ENCODE peak calls at places on chromosomes 16 and 17, in five cellular contexts. P is lung microvascular endothelial cell; S is HT1080; B is central memory CD4-positive, alpha-beta T cell; N is astrocyte. C is an unnamed sample.

GRCh38 chr17:40560592-40561293 is 4.5 kb downstream of the CCR7 start:
- DNase-seq in N (peak), P (no peak), B (peak), S (peak), C (no peak)

GRCh38 chr17:81064746-81065475 is 30.0 kb downstream of the BAIAP2 start:
- DNase-seq in B (no peak), N (peak), S (no peak), P (peak), C (no peak)

GRCh38 chr17:45020354-45021138 is 30.9 kb downstream of the DCAKD start:
- DNase-seq in P (peak), N (no peak), B (no peak), S (no peak), C (no peak)

GRCh38 chr17:19744492-19744891 is 3.6 kb downstream of the ALDH3A1 start:
- DNase-seq in B (no peak), N (no peak), S (no peak), P (no peak), C (no peak)

GRCh38 chr16:28063047-28063521 is 430 bp downstream of the GSG1L start:
- DNase-seq in P (peak), S (no peak), N (peak), B (no peak), C (no peak)

GRCh38 chr16:7303014-7303676 is 29.5 kb upstream of the RBFOX1 start:
- DNase-seq in P (no peak), S (no peak), B (no peak), N (no peak), C (no peak)

GRCh38 chr16:85309656-85310587 is 197.7 kb upstream of the CIBAR2 start:
- DNase-seq in S (no peak), P (no peak), N (no peak), B (no peak), C (no peak)

GRCh38 chr16:65195998-65196397 is 74.1 kb upstream of the CDH11 start:
- DNase-seq in N (no peak), P (no peak), S (no peak), B (no peak), C (no peak)

GRCh38 chr16:11105038-11105903 is 150.7 kb downstream of the SOCS1 start:
- DNase-seq in B (peak), S (peak), N (peak), P (peak), C (no peak)

GRCh38 chr16:83806721-83807120 is 1.1 kb upstream of the HSBP1 start:
- DNase-seq in P (no peak), N (no peak), S (no peak), B (no peak), C (no peak)

GRCh38 chr16:79348521-79349306 is 251.8 kb downstream of the MAF start:
- DNase-seq in S (no peak), N (no peak), B (no peak), P (no peak), C (no peak)

GRCh38 chr16:67277294-67277998 is 1.9 kb upstream of the PLEKHG4 start:
- DNase-seq in N (peak), P (peak), B (no peak), S (peak), C (no peak)

GRCh38 chr16:100989-101388 is 23.0 kb downstream of the MPG start:
- DNase-seq in S (no peak), B (no peak), P (no peak), N (no peak), C (no peak)

GRCh38 chr16:86924537-86924936 is 346.2 kb downstream of the FOXL1 start:
- DNase-seq in N (peak), B (no peak), S (peak), P (peak), C (no peak)

GRCh38 chr17:68598545-68598961 is 2.6 kb downstream of the FAM20A start:
- DNase-seq in P (no peak), N (no peak), B (no peak), S (no peak), C (no peak)

GRCh38 chr16:23907457-23907902 is 71.7 kb downstream of the PRKCB start:
- DNase-seq in P (no peak), B (no peak), N (no peak), S (no peak), C (no peak)

GRCh38 chr17:19020016-19020415 is 15.5 kb upstream of the FAM83G start:
- DNase-seq in P (no peak), N (no peak), B (no peak), S (no peak), C (no peak)

GRCh38 chr16:3074860-3075545 is 9.6 kb downstream of the IL32 start:
- DNase-seq in B (peak), N (no peak), P (no peak), S (no peak), C (no peak)

GRCh38 chr16:56424791-56425438 is 430 bp downstream of the AMFR start:
- DNase-seq in S (no peak), B (no peak), P (peak), N (no peak), C (no peak)

GRCh38 chr17:32490101-32490482 is 3.3 kb downstream of the CDK5R1 start:
- DNase-seq in P (no peak), N (no peak), S (no peak), B (no peak), C (peak)

GRCh38 chr17:47797797-47798196 is 23.8 kb downstream of the OSBPL7 start:
- DNase-seq in N (no peak), P (no peak), B (no peak), S (no peak), C (no peak)

GRCh38 chr17:54891176-54891821 is 9.4 kb upstream of the TOM1L1 start:
- DNase-seq in N (peak), B (no peak), P (peak), S (peak), C (no peak)